ENCODE peak calls at places on chromosomes 16 and 17, in four cellular contexts. Y is fibroblast of mammary gland, L is transverse colon, O is mucosa of descending colon. R is an unnamed sample.
A peak's percentile ranks its signal among the peaks of the same experiment; 100 is the strongest.

GRCh38 chr17:39955726-39956225 is 7.0 kb upstream of the GSDMA start:
- DNase-seq in Y (no peak), L (no peak), O (no peak), R (no peak)

GRCh38 chr16:55703003-55704001 is 47.5 kb downstream of the SLC6A2 start:
- DNase-seq in Y (peak; percentile 67), L (no peak), O (no peak), R (peak; percentile 75)

GRCh38 chr17:80782536-80783427 is 208.9 kb upstream of the CHMP6 start:
- DNase-seq in Y (no peak), L (no peak), O (no peak), R (no peak)

GRCh38 chr17:83173997-83174858 is 94.8 kb downstream of the METRNL start:
- DNase-seq in Y (peak; percentile 59), L (no peak), O (no peak), R (no peak)

GRCh38 chr16:71354156-71354555 is 4.4 kb upstream of the CALB2 start:
- DNase-seq in Y (no peak), L (no peak), O (no peak), R (no peak)

GRCh38 chr17:50818266-50818665 is 17.1 kb upstream of the WFIKKN2 start:
- DNase-seq in Y (no peak), L (no peak), O (no peak), R (no peak)

GRCh38 chr17:6574689-6575595 is 18.6 kb upstream of the PITPNM3 start:
- DNase-seq in Y (peak; percentile 87), L (peak; percentile 34), O (peak; percentile 32), R (peak; percentile 48)

GRCh38 chr16:50263060-50263909 is 3.1 kb upstream of the ADCY7 start:
- DNase-seq in Y (no peak), L (peak; percentile 5), O (peak; percentile 21), R (no peak)

GRCh38 chr17:39239640-39240314 is 14.0 kb upstream of the STAC2 start:
- DNase-seq in Y (no peak), L (peak; percentile 81), O (peak; percentile 82), R (peak; percentile 66)

GRCh38 chr17:29155966-29156338 is 24.2 kb downstream of the MYO18A start:
- DNase-seq in Y (no peak), L (no peak), O (no peak), R (no peak)

GRCh38 chr17:50841949-50842354 is 6.6 kb downstream of the WFIKKN2 start:
- DNase-seq in Y (peak; percentile 62), L (peak; percentile 82), O (peak; percentile 86), R (peak; percentile 74)

GRCh38 chr17:337453-337852 is 15.2 kb downstream of the RPH3AL start:
- DNase-seq in Y (no peak), L (no peak), O (peak; percentile 12), R (no peak)

GRCh38 chr17:5500247-5500803 is 14.0 kb downstream of the MIS12 start:
- DNase-seq in Y (no peak), L (no peak), O (no peak), R (no peak)

GRCh38 chr16:56998861-56999260 is 9.5 kb downstream of the NLRC5 start:
- DNase-seq in Y (no peak), L (no peak), O (no peak), R (no peak)

GRCh38 chr17:49691086-49691676 is 13.3 kb upstream of the SPOP start:
- DNase-seq in Y (peak; percentile 23), L (peak; percentile 25), O (no peak), R (no peak)

GRCh38 chr17:49482144-49482817 is 12.8 kb upstream of the NGFR start:
- DNase-seq in Y (peak; percentile 42), L (no peak), O (no peak), R (peak; percentile 43)

GRCh38 chr17:3828151-3828851 is 17.7 kb downstream of the NCBP3 start:
- DNase-seq in Y (no peak), L (no peak), O (no peak), R (no peak)

GRCh38 chr17:46274238-46274637 is 20.7 kb upstream of the LRRC37A start:
- DNase-seq in Y (no peak), L (no peak), O (no peak), R (no peak)

GRCh38 chr17:77295410-77295809 is 154.6 kb downstream of the SEC14L1 start:
- DNase-seq in Y (no peak), L (no peak), O (no peak), R (no peak)

GRCh38 chr16:51290886-51291285 is 139.8 kb upstream of the SALL1 start:
- DNase-seq in Y (no peak), L (no peak), O (no peak), R (no peak)

GRCh38 chr17:5915337-5915736 is 154.8 kb upstream of the WSCD1 start:
- DNase-seq in Y (no peak), L (no peak), O (no peak), R (no peak)

GRCh38 chr16:35516551-35516950 is 2057.1 kb downstream of the TP53TG3F start:
- DNase-seq in Y (no peak), L (no peak), O (no peak), R (peak; percentile 20)

GRCh38 chr16:11852092-11852809 is 909 bp upstream of the RSL1D1 start:
- DNase-seq in Y (peak; percentile 47), L (no peak), O (no peak), R (no peak)

GRCh38 chr17:49715717-49716279 is 8.0 kb upstream of the SLC35B1 start:
- DNase-seq in Y (no peak), L (no peak), O (no peak), R (no peak)

GRCh38 chr16:30398660-30399434 is 3.6 kb downstream of the ZNF48 start:
- DNase-seq in Y (no peak), L (no peak), O (no peak), R (no peak)

GRCh38 chr16:76389126-76389525 is 111.9 kb downstream of the CNTNAP4 start:
- DNase-seq in Y (peak; percentile 61), L (no peak), O (no peak), R (peak; percentile 63)

GRCh38 chr17:77318021-77318420 is 177.3 kb downstream of the SEC14L1 start:
- DNase-seq in Y (no peak), L (peak; percentile 8), O (no peak), R (no peak)

GRCh38 chr16:52584921-52585320 is 38.0 kb upstream of the TOX3 start:
- DNase-seq in Y (no peak), L (no peak), O (no peak), R (no peak)

GRCh38 chr17:45688353-45688752 is 95.8 kb upstream of the CRHR1 start:
- DNase-seq in Y (peak; percentile 4), L (no peak), O (no peak), R (no peak)

GRCh38 chr17:63950940-63951907 is 19.1 kb upstream of the CD79B start:
- DNase-seq in Y (no peak), L (peak; percentile 75), O (peak; percentile 79), R (peak; percentile 65)

GRCh38 chr17:63956296-63956920 is 16.3 kb downstream of the SCN4A start:
- DNase-seq in Y (peak; percentile 52), L (no peak), O (no peak), R (no peak)

GRCh38 chr17:63954402-63955063 is 18.2 kb downstream of the SCN4A start:
- DNase-seq in Y (no peak), L (peak; percentile 34), O (no peak), R (no peak)

GRCh38 chr17:63955791-63956190 is 16.9 kb downstream of the SCN4A start:
- DNase-seq in Y (no peak), L (no peak), O (no peak), R (no peak)

DNA sequence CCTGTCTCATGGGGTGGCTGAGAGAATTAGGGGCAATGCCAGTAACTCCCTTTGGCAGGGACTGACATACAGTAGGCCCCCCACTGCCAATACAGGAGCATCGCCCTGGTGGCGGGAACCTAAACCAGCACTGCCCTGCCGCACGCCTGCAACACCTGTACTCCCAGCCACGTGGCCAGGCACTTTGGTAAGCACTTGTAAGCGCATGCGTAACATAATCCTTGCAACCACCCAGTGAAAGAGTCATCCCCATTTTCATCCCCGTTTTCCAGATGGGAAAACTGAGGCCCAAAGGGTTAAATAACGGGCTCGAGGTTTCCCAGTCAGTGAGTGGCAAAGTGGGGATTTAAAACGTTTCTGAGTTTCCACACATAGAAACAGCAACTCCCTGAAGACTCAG is 17.5 kb downstream of the SCN4A start:
- DNase-seq in Y (no peak), L (no peak), O (no peak), R (no peak)
- TF ChIP-seq CTCF in Y (no peak), L (no peak), O (no peak), R (no peak)

GRCh38 chr16:735982-736453 is 4.8 kb downstream of the CIAO3 start:
- DNase-seq in Y (no peak), L (no peak), O (no peak), R (no peak)

GRCh38 chr16:739560-740458 is 988 bp downstream of the CIAO3 start:
- DNase-seq in Y (no peak), L (no peak), O (no peak), R (no peak)

GRCh38 chr16:734981-735881 is 5.6 kb downstream of the CIAO3 start:
- DNase-seq in Y (no peak), L (no peak), O (no peak), R (no peak)

GRCh38 chr16:734208-734980 is 6.4 kb downstream of the CIAO3 start:
- DNase-seq in Y (no peak), L (no peak), O (no peak), R (no peak)

GRCh38 chr16:736936-737481 is 3.8 kb downstream of the CIAO3 start:
- DNase-seq in Y (no peak), L (no peak), O (no peak), R (no peak)
- H3K4me3 ChIP-seq in Y (no peak overlapping the region), L (no peak overlapping the region), O (no peak overlapping the region), R (no peak overlapping the region)

GRCh38 chr17:78767806-78768205 is 14.3 kb downstream of the CYTH1 start:
- DNase-seq in Y (no peak), L (no peak), O (no peak), R (no peak)

GRCh38 chr17:78771758-78772382 is 10.2 kb downstream of the CYTH1 start:
- DNase-seq in Y (no peak), L (no peak), O (no peak), R (no peak)

GRCh38 chr17:78766743-78767294 is 15.3 kb downstream of the CYTH1 start:
- DNase-seq in Y (no peak), L (no peak), O (no peak), R (no peak)

GRCh38 chr17:78766225-78766624 is 15.8 kb downstream of the CYTH1 start:
- DNase-seq in Y (no peak), L (no peak), O (no peak), R (peak; percentile 68)

DNA sequence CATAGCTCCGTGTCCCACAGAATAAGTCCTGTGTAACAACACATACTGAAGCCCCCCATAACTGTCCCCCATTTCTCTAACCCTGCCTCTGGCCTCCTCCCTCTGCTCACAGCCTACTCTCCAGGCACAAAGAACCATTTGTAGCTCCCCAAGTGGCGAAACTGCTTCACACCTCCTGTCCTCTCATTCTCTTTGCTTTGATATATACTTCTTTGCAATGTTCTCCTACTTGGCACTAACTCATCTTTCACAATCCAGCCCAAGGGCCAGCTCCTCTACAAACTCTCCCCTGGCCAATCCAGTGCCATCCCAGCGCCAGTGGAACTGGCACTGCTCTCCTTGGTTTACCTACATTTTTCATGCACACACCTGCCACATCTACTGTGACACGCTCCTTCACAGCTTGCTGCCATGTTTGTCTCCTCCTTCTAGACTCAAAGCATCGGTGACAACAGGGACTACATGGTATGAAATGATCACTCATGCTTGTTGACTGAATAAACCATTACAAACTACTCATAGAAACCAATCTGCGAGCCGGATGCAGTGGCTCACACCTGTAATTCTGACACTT is 12.8 kb downstream of the CYTH1 start:
- DNase-seq in Y (no peak), L (no peak), O (no peak), R (no peak)
- TF ChIP-seq CTCF in Y (no peak), L (no peak), O (no peak), R (peak; percentile 36)

DNA sequence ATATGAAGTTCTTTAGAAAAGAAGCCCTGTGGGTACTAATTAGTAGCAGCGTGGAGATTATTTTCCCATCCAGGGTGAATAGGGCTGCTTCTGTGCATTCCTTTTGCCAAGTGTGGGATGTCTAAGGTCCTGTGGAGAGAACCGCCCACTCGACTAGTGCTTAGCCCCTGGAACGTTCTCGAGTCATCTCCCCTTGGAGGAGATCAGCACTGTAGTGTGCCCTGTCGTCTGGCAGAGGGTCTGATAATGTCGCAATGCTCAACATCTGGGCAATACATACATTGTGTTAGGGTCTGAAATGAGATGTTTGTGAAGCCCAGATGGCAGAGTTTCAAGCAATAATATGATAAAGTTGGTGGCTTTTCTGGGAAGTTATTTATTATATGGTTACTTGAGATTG is 64.8 kb downstream of the SPECC1 start:
- DNase-seq in Y (peak; percentile 31), L (no peak), O (no peak), R (no peak)
- H3K4me3 ChIP-seq in Y (peak overlapping the region; percentile 15), L (peak overlapping the region; percentile 22), O (no peak overlapping the region), R (no peak overlapping the region)